ENCODE peak calls at places on chromosomes 4 and X, in seven cellular contexts. M is NB4; Y is stimulated activated CD8-positive, alpha-beta memory T cell treated with anti-CD3 and anti-CD28 coated beads, Interleukin-2, amount 100 ng/mL, for 48 hours; N is amniotic stem cell; U is NCI-H460; L is right atrium auricular region; W is IMR-90. O is an unnamed sample.

GRCh38 chrX:64885850-64886249 is 90.4 kb downstream of the ZC4H2 start:
- DNase-seq in L (no peak), N (no peak), M (peak; percentile 12), U (peak; percentile 1), Y (no peak), W (no peak), O (no peak)

GRCh38 chr4:125689839-125690238 is 375.1 kb downstream of the FAT4 start:
- DNase-seq in U (no peak), N (no peak), M (no peak), L (no peak), W (no peak), Y (no peak), O (no peak)

GRCh38 chrX:17442898-17443297 is 67.9 kb downstream of the NHS start:
- DNase-seq in U (peak; percentile 4), L (no peak), Y (no peak), W (no peak), M (no peak), N (no peak), O (no peak)

GRCh38 chr4:78310056-78310731 is 241.4 kb upstream of the ANXA3 start:
- DNase-seq in W (no peak), N (no peak), M (no peak), L (no peak), U (no peak), Y (no peak), O (no peak)

GRCh38 chrX:108537005-108537404 is 97.4 kb downstream of the COL4A5 start:
- DNase-seq in W (peak; percentile 38), U (peak; percentile 62), Y (no peak), N (peak; percentile 0), L (no peak), M (peak; percentile 27), O (no peak)

GRCh38 chrX:13220916-13221315 is 98.9 kb downstream of the ATXN3L start:
- DNase-seq in U (no peak), W (peak; percentile 84), Y (no peak), N (peak; percentile 37), L (no peak), M (no peak), O (no peak)

GRCh38 chr4:181293014-181293413 is 950.2 kb upstream of the TENM3 start:
- DNase-seq in U (no peak), W (no peak), M (no peak), N (no peak), Y (no peak), L (no peak), O (no peak)

GRCh38 chrX:120790118-120790517 is 85.5 kb downstream of the CT47B1 start:
- DNase-seq in N (peak; percentile 67), W (peak; percentile 71), M (peak; percentile 66), Y (no peak), L (no peak), U (peak; percentile 60), O (peak; percentile 39)

GRCh38 chrX:129777218-129777768 is 2.5 kb upstream of the SASH3 start:
- DNase-seq in L (no peak), Y (peak; percentile 61), N (no peak), M (peak; percentile 89), U (no peak), W (no peak), O (peak; percentile 78)

GRCh38 chrX:10676239-10676971 is 56.0 kb upstream of the MID1 start:
- DNase-seq in Y (no peak), W (no peak), M (no peak), N (no peak), L (no peak), U (no peak), O (no peak)

GRCh38 chr4:83075696-83076095 is 38.8 kb downstream of the PLAC8 start:
- DNase-seq in Y (no peak), N (no peak), M (no peak), L (no peak), W (peak; percentile 78), U (no peak), O (peak; percentile 19)

GRCh38 chr4:186651624-186652023 is 72.0 kb downstream of the FAT1 start:
- DNase-seq in L (peak; percentile 77), N (no peak), Y (no peak), U (no peak), W (no peak), M (no peak), O (no peak)

GRCh38 chrX:19554786-19555185 is 39.5 kb upstream of the MAP3K15 start:
- DNase-seq in W (peak; percentile 83), U (no peak), N (peak; percentile 53), M (no peak), Y (no peak), L (no peak), O (no peak)

GRCh38 chr4:3196670-3197359 is 52.1 kb upstream of the MSANTD1 start:
- DNase-seq in M (no peak), U (no peak), L (no peak), W (no peak), Y (no peak), N (no peak), O (no peak)

GRCh38 chrX:131072871-131073571 is 14.9 kb downstream of the ARHGAP36 start:
- DNase-seq in L (no peak), N (no peak), U (no peak), M (no peak), W (no peak), Y (no peak), O (no peak)

GRCh38 chrX:16120431-16120830 is 2.9 kb upstream of the GRPR start:
- DNase-seq in L (no peak), U (no peak), N (no peak), M (peak; percentile 7), W (no peak), Y (no peak), O (no peak)

GRCh38 chr4:162116085-162116784 is 47.6 kb downstream of the FSTL5 start:
- DNase-seq in U (no peak), M (no peak), Y (no peak), L (no peak), N (no peak), W (no peak), O (no peak)

GRCh38 chr4:73764513-73764912 is 24.1 kb downstream of the CXCL8 start:
- DNase-seq in L (no peak), U (no peak), W (peak; percentile 67), Y (no peak), M (no peak), N (no peak), O (no peak)

GRCh38 chr4:77355731-77356130 is 198.7 kb downstream of the CCNG2 start:
- DNase-seq in L (no peak), U (no peak), W (no peak), N (no peak), M (no peak), Y (no peak), O (no peak)

GRCh38 chr4:52659722-52660261 is 691 bp upstream of the USP46 start:
- DNase-seq in Y (no peak), M (peak; percentile 61), N (no peak), U (no peak), L (peak; percentile 73), W (no peak), O (no peak)

GRCh38 chrX:4936315-4936714 is 1222.9 kb upstream of the PRKX start:
- DNase-seq in M (peak; percentile 27), W (no peak), U (no peak), Y (no peak), N (no peak), L (no peak), O (peak; percentile 27)

GRCh38 chrX:154049209-154050112 is 29.8 kb upstream of the IRAK1 start:
- DNase-seq in Y (no peak), M (no peak), L (no peak), N (no peak), U (no peak), W (no peak), O (no peak)

GRCh38 chrX:53714580-53715335 is 28.2 kb upstream of the HUWE1 start:
- DNase-seq in Y (peak; percentile 39), N (no peak), L (no peak), W (peak; percentile 57), M (peak; percentile 85), U (no peak), O (peak; percentile 25)

GRCh38 chr4:174259580-174259979 is 23.9 kb downstream of the FBXO8 start:
- DNase-seq in M (no peak), N (no peak), U (no peak), Y (no peak), L (no peak), W (no peak), O (no peak)

GRCh38 chr4:128385683-128386304 is 98.2 kb upstream of the PGRMC2 start:
- DNase-seq in L (no peak), U (peak; percentile 78), W (peak; percentile 80), N (no peak), Y (no peak), M (peak; percentile 21), O (no peak)

GRCh38 chr4:48071171-48071570 is 54.6 kb downstream of the NIPAL1 start:
- DNase-seq in W (no peak), Y (no peak), M (no peak), L (no peak), N (no peak), U (no peak), O (no peak)

GRCh38 chrX:110415440-110416167 is 57.0 kb downstream of the RTL9 start:
- DNase-seq in W (peak; percentile 74), L (no peak), U (no peak), Y (no peak), N (no peak), M (no peak), O (no peak)

GRCh38 chrX:123267220-123267619 is 83.1 kb downstream of the GRIA3 start:
- DNase-seq in N (no peak), M (no peak), L (no peak), Y (no peak), U (no peak), W (no peak), O (no peak)

GRCh38 chr4:152817331-152817730 is 37.6 kb downstream of the ARFIP1 start:
- DNase-seq in L (no peak), W (peak; percentile 6), U (no peak), Y (no peak), M (no peak), N (no peak), O (no peak)

GRCh38 chrX:124232523-124233201 is 99.8 kb upstream of the TEX13D start:
- DNase-seq in W (no peak), Y (no peak), U (no peak), M (no peak), L (no peak), N (no peak), O (no peak)

GRCh38 chr4:14110407-14110806 is 482.9 kb upstream of the BOD1L1 start:
- DNase-seq in N (peak; percentile 42), L (no peak), M (no peak), Y (no peak), W (peak; percentile 85), U (no peak), O (no peak)

GRCh38 chr4:28334221-28334620 is 1473.6 kb downstream of the STIM2 start:
- DNase-seq in M (no peak), L (no peak), N (no peak), Y (no peak), U (no peak), W (no peak), O (no peak)

GRCh38 chrX:76827672-76828071 is 400.2 kb downstream of the MAGEE1 start:
- DNase-seq in W (no peak), M (no peak), L (no peak), N (no peak), Y (no peak), U (no peak), O (no peak)

GRCh38 chr4:86448891-86449290 is 89.0 kb upstream of the MAPK10 start:
- DNase-seq in L (no peak), M (peak; percentile 78), W (no peak), Y (no peak), N (no peak), U (no peak), O (no peak)

GRCh38 chr4:51885371-51885770 is 42.4 kb downstream of the DCUN1D4 start:
- DNase-seq in W (peak; percentile 28), Y (no peak), N (no peak), L (no peak), U (no peak), M (peak; percentile 47), O (no peak)

GRCh38 chrX:70481424-70481823 is 36.8 kb downstream of the DLG3 start:
- DNase-seq in W (no peak), N (no peak), M (no peak), Y (no peak), L (no peak), U (no peak), O (no peak)

GRCh38 chr4:40305329-40306193 is 29.6 kb upstream of the CHRNA9 start:
- DNase-seq in W (no peak), U (no peak), M (no peak), N (no peak), Y (no peak), L (no peak), O (peak; percentile 88)